ENCODE peak calls at places on chromosome 13, in ten cellular contexts. One of them, this sample, is unnamed. For H3K4me1, the result is how much of the 10 kb centered on the place peaks cover.

GRCh38 chr13:81425286-81425685 is 1084.4 kb upstream of the SPRY2 start:
- DNase-seq in thoracic aorta: no peak
- DNase-seq in colonic mucosa: no peak
- DNase-seq in spleen: no peak
- DNase-seq in heart right ventricle: no peak
- DNase-seq in breast epithelium: no peak
- DNase-seq in uterus: no peak
- DNase-seq in mesendoderm: no peak
- DNase-seq in endodermal cell: no peak
- DNase-seq in PC-3: no peak
- DNase-seq in this sample: no peak

GRCh38 chr13:112697756-112698655 is 8.2 kb downstream of the ATP11A start:
- DNase-seq in thoracic aorta: no peak
- DNase-seq in colonic mucosa: no peak
- DNase-seq in spleen: peak
- DNase-seq in heart right ventricle: no peak
- DNase-seq in breast epithelium: no peak
- DNase-seq in uterus: no peak
- DNase-seq in mesendoderm: no peak
- DNase-seq in endodermal cell: peak
- DNase-seq in PC-3: no peak
- DNase-seq in this sample: no peak

GRCh38 chr13:23985846-23986245 is 88.5 kb upstream of the C1QTNF9B start:
- DNase-seq in thoracic aorta: no peak
- DNase-seq in colonic mucosa: no peak
- DNase-seq in spleen: no peak
- DNase-seq in heart right ventricle: no peak
- DNase-seq in breast epithelium: no peak
- DNase-seq in uterus: no peak
- DNase-seq in mesendoderm: no peak
- DNase-seq in endodermal cell: no peak
- DNase-seq in PC-3: no peak
- DNase-seq in this sample: no peak

GRCh38 chr13:83215627-83216026 is 666.6 kb downstream of the SLITRK1 start:
- DNase-seq in thoracic aorta: no peak
- DNase-seq in colonic mucosa: no peak
- DNase-seq in spleen: no peak
- DNase-seq in heart right ventricle: no peak
- DNase-seq in breast epithelium: no peak
- DNase-seq in uterus: no peak
- DNase-seq in mesendoderm: no peak
- DNase-seq in endodermal cell: no peak
- DNase-seq in PC-3: peak
- DNase-seq in this sample: no peak

GRCh38 chr13:111846396-111847174 is 220.4 kb upstream of the SOX1 start:
- DNase-seq in thoracic aorta: no peak
- DNase-seq in colonic mucosa: no peak
- DNase-seq in spleen: no peak
- DNase-seq in heart right ventricle: no peak
- DNase-seq in breast epithelium: no peak
- DNase-seq in uterus: no peak
- DNase-seq in mesendoderm: peak
- DNase-seq in endodermal cell: peak
- DNase-seq in PC-3: no peak
- DNase-seq in this sample: no peak

GRCh38 chr13:100836696-100837095 is 162.1 kb upstream of the TMTC4 start:
- DNase-seq in thoracic aorta: no peak
- DNase-seq in colonic mucosa: no peak
- DNase-seq in spleen: no peak
- DNase-seq in heart right ventricle: no peak
- DNase-seq in breast epithelium: no peak
- DNase-seq in uterus: no peak
- DNase-seq in mesendoderm: no peak
- DNase-seq in endodermal cell: no peak
- DNase-seq in PC-3: peak
- DNase-seq in this sample: no peak

GRCh38 chr13:112767506-112768471 is 78.0 kb downstream of the ATP11A start:
- DNase-seq in thoracic aorta: no peak
- DNase-seq in colonic mucosa: no peak
- DNase-seq in spleen: no peak
- DNase-seq in heart right ventricle: peak
- DNase-seq in breast epithelium: no peak
- DNase-seq in uterus: no peak
- DNase-seq in mesendoderm: no peak
- DNase-seq in endodermal cell: no peak
- DNase-seq in PC-3: no peak
- DNase-seq in this sample: no peak

GRCh38 chr13:60654405-60654804 is 257.4 kb downstream of the TDRD3 start:
- DNase-seq in thoracic aorta: no peak
- DNase-seq in colonic mucosa: no peak
- DNase-seq in spleen: no peak
- DNase-seq in heart right ventricle: peak
- DNase-seq in breast epithelium: no peak
- DNase-seq in uterus: peak
- DNase-seq in mesendoderm: peak
- DNase-seq in endodermal cell: peak
- DNase-seq in PC-3: peak
- DNase-seq in this sample: peak

GRCh38 chr13:113550453-113550852 is 34.1 kb upstream of the TFDP1 start:
- DNase-seq in thoracic aorta: no peak
- DNase-seq in colonic mucosa: peak
- DNase-seq in spleen: peak
- DNase-seq in heart right ventricle: no peak
- DNase-seq in breast epithelium: no peak
- DNase-seq in uterus: peak
- DNase-seq in mesendoderm: no peak
- DNase-seq in endodermal cell: peak
- DNase-seq in PC-3: no peak
- DNase-seq in this sample: no peak

GRCh38 chr13:25732146-25732865 is 319.5 kb downstream of the SHISA2 start:
- DNase-seq in thoracic aorta: no peak
- DNase-seq in colonic mucosa: no peak
- DNase-seq in spleen: no peak
- DNase-seq in heart right ventricle: no peak
- DNase-seq in breast epithelium: no peak
- DNase-seq in uterus: no peak
- DNase-seq in mesendoderm: no peak
- DNase-seq in endodermal cell: no peak
- DNase-seq in PC-3: no peak
- DNase-seq in this sample: no peak

GRCh38 chr13:28128030-28128429 is 10.3 kb upstream of the PAN3 start:
- DNase-seq in thoracic aorta: no peak
- DNase-seq in colonic mucosa: no peak
- DNase-seq in spleen: no peak
- DNase-seq in heart right ventricle: no peak
- DNase-seq in breast epithelium: no peak
- DNase-seq in uterus: no peak
- DNase-seq in mesendoderm: no peak
- DNase-seq in endodermal cell: no peak
- DNase-seq in PC-3: no peak
- DNase-seq in this sample: no peak

DNA sequence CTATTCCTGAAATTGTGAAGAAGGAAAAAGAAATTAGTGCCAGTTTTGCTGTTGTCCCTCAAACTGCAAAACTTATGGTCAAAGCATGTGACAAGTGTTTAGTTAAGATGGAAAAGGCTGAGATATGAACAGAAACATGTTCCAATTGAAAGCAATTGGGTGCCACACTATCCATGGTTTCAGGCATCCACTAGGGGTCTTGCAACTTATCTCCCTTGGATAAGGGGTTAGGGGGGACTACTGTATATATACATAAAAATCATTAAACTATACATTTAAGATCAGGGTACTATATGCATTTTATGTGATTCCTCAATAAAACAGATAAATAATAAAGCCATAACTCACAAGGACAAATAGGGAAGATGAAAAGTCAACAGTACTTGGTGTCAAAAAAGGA is 8.3 kb downstream of the SPART start:
- DNase-seq in thoracic aorta: no peak
- DNase-seq in colonic mucosa: no peak
- DNase-seq in spleen: no peak
- DNase-seq in heart right ventricle: no peak
- DNase-seq in breast epithelium: no peak
- DNase-seq in uterus: no peak
- DNase-seq in mesendoderm: no peak
- DNase-seq in endodermal cell: no peak
- DNase-seq in PC-3: no peak
- DNase-seq in this sample: no peak
- H3K4me1 ChIP-seq in thoracic aorta: half or more
- H3K4me1 ChIP-seq in colonic mucosa: under half
- H3K4me1 ChIP-seq in spleen: half or more
- H3K4me1 ChIP-seq in heart right ventricle: under half
- H3K4me1 ChIP-seq in breast epithelium: under half
- H3K4me1 ChIP-seq in uterus: under half
- H3K4me1 ChIP-seq in mesendoderm: under half
- H3K4me1 ChIP-seq in endodermal cell: under half
- H3K4me1 ChIP-seq in PC-3: under half
- H3K4me1 ChIP-seq in this sample: under half

GRCh38 chr13:50518791-50519201 is 324.7 kb downstream of the DLEU7 start:
- DNase-seq in thoracic aorta: no peak
- DNase-seq in colonic mucosa: peak
- DNase-seq in spleen: no peak
- DNase-seq in heart right ventricle: no peak
- DNase-seq in breast epithelium: no peak
- DNase-seq in uterus: no peak
- DNase-seq in mesendoderm: no peak
- DNase-seq in endodermal cell: no peak
- DNase-seq in PC-3: no peak
- DNase-seq in this sample: no peak

GRCh38 chr13:50521750-50522149 is 321.7 kb downstream of the DLEU7 start:
- DNase-seq in thoracic aorta: no peak
- DNase-seq in colonic mucosa: no peak
- DNase-seq in spleen: no peak
- DNase-seq in heart right ventricle: no peak
- DNase-seq in breast epithelium: no peak
- DNase-seq in uterus: no peak
- DNase-seq in mesendoderm: no peak
- DNase-seq in endodermal cell: no peak
- DNase-seq in PC-3: no peak
- DNase-seq in this sample: no peak

GRCh38 chr13:50519866-50520265 is 323.6 kb downstream of the DLEU7 start:
- DNase-seq in thoracic aorta: no peak
- DNase-seq in colonic mucosa: no peak
- DNase-seq in spleen: no peak
- DNase-seq in heart right ventricle: no peak
- DNase-seq in breast epithelium: no peak
- DNase-seq in uterus: no peak
- DNase-seq in mesendoderm: no peak
- DNase-seq in endodermal cell: no peak
- DNase-seq in PC-3: no peak
- DNase-seq in this sample: no peak

GRCh38 chr13:50523307-50523706 is 320.2 kb downstream of the DLEU7 start:
- DNase-seq in thoracic aorta: no peak
- DNase-seq in colonic mucosa: no peak
- DNase-seq in spleen: no peak
- DNase-seq in heart right ventricle: no peak
- DNase-seq in breast epithelium: no peak
- DNase-seq in uterus: no peak
- DNase-seq in mesendoderm: no peak
- DNase-seq in endodermal cell: no peak
- DNase-seq in PC-3: no peak
- DNase-seq in this sample: no peak

DNA sequence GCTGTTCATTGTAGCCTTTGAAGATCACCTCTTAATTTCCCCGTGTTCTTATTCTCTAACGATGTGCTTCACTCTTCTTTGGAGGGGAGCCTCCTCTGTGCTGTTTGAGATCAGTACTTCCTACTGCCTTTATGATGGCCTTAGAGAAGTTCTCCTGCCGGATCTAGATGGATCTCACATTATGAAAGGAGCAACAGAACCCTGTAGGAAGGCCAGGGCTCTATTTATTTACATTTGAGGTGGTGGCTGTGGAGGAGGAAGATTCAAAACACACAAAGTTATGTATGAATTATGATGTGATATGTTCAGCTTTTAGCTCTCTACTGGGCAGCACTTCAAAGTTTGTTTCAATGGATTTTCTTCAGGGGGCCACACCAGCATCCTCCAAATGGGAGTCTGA is 322.3 kb downstream of the DLEU7 start:
- DNase-seq in thoracic aorta: no peak
- DNase-seq in colonic mucosa: no peak
- DNase-seq in spleen: no peak
- DNase-seq in heart right ventricle: no peak
- DNase-seq in breast epithelium: no peak
- DNase-seq in uterus: no peak
- DNase-seq in mesendoderm: no peak
- DNase-seq in endodermal cell: no peak
- DNase-seq in PC-3: no peak
- DNase-seq in this sample: no peak
- H3K4me1 ChIP-seq in thoracic aorta: under half
- H3K4me1 ChIP-seq in colonic mucosa: under half
- H3K4me1 ChIP-seq in spleen: under half
- H3K4me1 ChIP-seq in heart right ventricle: under half
- H3K4me1 ChIP-seq in breast epithelium: under half
- H3K4me1 ChIP-seq in uterus: under half
- H3K4me1 ChIP-seq in mesendoderm: under half
- H3K4me1 ChIP-seq in endodermal cell: under half
- H3K4me1 ChIP-seq in PC-3: under half
- H3K4me1 ChIP-seq in this sample: under half

DNA sequence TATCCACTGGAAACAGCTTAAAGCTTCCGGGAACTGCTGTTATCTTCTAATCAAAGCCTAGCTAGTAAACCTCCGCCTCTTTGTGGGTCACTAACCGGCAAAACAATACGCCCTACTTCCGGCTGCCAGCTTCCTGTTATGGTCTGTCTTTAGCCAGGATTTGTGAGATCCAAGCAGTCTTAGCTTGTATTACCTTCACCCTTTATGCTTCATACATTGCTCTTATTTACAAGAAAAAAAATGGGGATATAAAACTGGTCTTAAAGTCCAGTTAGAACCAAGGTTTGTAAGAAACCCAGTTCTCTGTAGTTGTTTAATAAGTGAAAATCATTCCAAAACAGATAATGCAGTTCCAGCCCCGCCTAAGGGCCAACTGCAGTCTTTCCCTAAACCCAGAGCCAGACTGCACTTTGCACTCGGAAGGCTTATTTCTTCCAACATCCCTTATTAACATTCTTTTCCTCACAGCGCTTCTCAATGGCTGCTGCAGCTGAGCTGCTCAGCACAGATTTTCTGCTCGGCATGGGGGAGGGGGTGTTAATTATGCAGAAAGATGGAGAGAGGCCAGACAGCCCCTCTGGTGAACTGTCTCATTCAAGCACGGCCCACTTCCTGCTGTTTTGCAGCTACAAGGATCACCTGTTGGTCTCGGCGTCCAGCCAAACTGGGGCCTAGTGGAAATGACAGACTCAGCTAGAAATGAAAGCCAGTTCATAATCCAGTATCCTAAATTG is 368.4 kb downstream of the KLF12 start:
- DNase-seq in thoracic aorta: peak
- DNase-seq in colonic mucosa: peak
- DNase-seq in spleen: peak
- DNase-seq in heart right ventricle: peak
- DNase-seq in breast epithelium: peak
- DNase-seq in uterus: peak
- DNase-seq in mesendoderm: peak
- DNase-seq in endodermal cell: peak
- DNase-seq in PC-3: no peak
- DNase-seq in this sample: no peak
- H3K4me1 ChIP-seq in thoracic aorta: under half
- H3K4me1 ChIP-seq in colonic mucosa: under half
- H3K4me1 ChIP-seq in spleen: under half
- H3K4me1 ChIP-seq in heart right ventricle: under half
- H3K4me1 ChIP-seq in breast epithelium: under half
- H3K4me1 ChIP-seq in uterus: under half
- H3K4me1 ChIP-seq in mesendoderm: under half
- H3K4me1 ChIP-seq in endodermal cell: under half
- H3K4me1 ChIP-seq in PC-3: under half
- H3K4me1 ChIP-seq in this sample: under half

GRCh38 chr13:30869491-30869890 is 36.6 kb upstream of the MEDAG start:
- DNase-seq in thoracic aorta: no peak
- DNase-seq in colonic mucosa: no peak
- DNase-seq in spleen: no peak
- DNase-seq in heart right ventricle: peak
- DNase-seq in breast epithelium: no peak
- DNase-seq in uterus: peak
- DNase-seq in mesendoderm: no peak
- DNase-seq in endodermal cell: no peak
- DNase-seq in PC-3: no peak
- DNase-seq in this sample: no peak
- H3K4me1 ChIP-seq in thoracic aorta: half or more
- H3K4me1 ChIP-seq in colonic mucosa: under half
- H3K4me1 ChIP-seq in spleen: under half
- H3K4me1 ChIP-seq in heart right ventricle: under half
- H3K4me1 ChIP-seq in breast epithelium: under half
- H3K4me1 ChIP-seq in uterus: under half
- H3K4me1 ChIP-seq in mesendoderm: under half
- H3K4me1 ChIP-seq in endodermal cell: under half
- H3K4me1 ChIP-seq in PC-3: under half
- H3K4me1 ChIP-seq in this sample: under half